ENCODE peak calls at places on chromosomes 16 and 17, in ten cellular contexts. Z is EH; V is left ventricle myocardium inferior; L is ACHN; M is fibroblast of the aortic adventitia; C is HEK293T; D is activated naive CD8-positive, alpha-beta T cell treated with anti-CD3 and anti-CD28 coated beads, Interleukin-2, amount 50 U/mL, for 16 hours; A is activated CD4-positive, alpha-beta T cell treated with anti-CD3 and anti-CD28 coated beads, Interleukin-2, amount 10 ng/mL, durations not matched to agents 7 days and 5 days; N is SW480; E is AG09309. G is an unnamed sample.

GRCh38 chr16:69089091-69089912 is 16.2 kb upstream of the HAS3 start:
- DNase-seq in Z (no peak), E (no peak), N (no peak), C (no peak), M (no peak), A (peak), L (peak), D (no peak), V (no peak), G (no peak)

GRCh38 chr17:59406808-59407381 is 75.4 kb downstream of the YPEL2 start:
- DNase-seq in V (no peak), A (no peak), Z (peak), N (no peak), D (no peak), L (peak), E (no peak), C (peak), M (peak), G (no peak)

GRCh38 chr16:85898521-85899442 is at the start of gene IRF8:
- DNase-seq in E (no peak), L (no peak), V (peak), C (peak), Z (peak), M (no peak), A (peak), N (peak), D (peak), G (peak)

GRCh38 chr17:30393491-30393890 is 14.8 kb downstream of the CPD start:
- DNase-seq in V (no peak), D (no peak), L (no peak), Z (no peak), M (no peak), E (no peak), C (no peak), N (no peak), A (no peak), G (no peak)

GRCh38 chr16:56513972-56514371 is 5.9 kb downstream of the BBS2 start:
- DNase-seq in A (peak), V (no peak), C (peak), D (no peak), L (peak), M (peak), N (peak), Z (peak), E (peak), G (peak)

GRCh38 chr16:57620316-57621231 is 7.9 kb upstream of the ADGRG1 start:
- DNase-seq in M (no peak), A (no peak), Z (no peak), L (no peak), E (no peak), V (no peak), N (no peak), C (no peak), D (no peak), G (no peak)

GRCh38 chr17:67194134-67194533 is 50.9 kb downstream of the HELZ start:
- DNase-seq in M (peak), E (no peak), A (no peak), C (no peak), Z (peak), D (no peak), N (no peak), L (peak), V (no peak), G (no peak)

GRCh38 chr16:984106-984505 is 2.5 kb downstream of the SOX8 start:
- DNase-seq in E (no peak), C (no peak), D (no peak), Z (no peak), L (no peak), V (no peak), N (no peak), A (no peak), M (no peak), G (no peak)

GRCh38 chr16:2233872-2234812 is 2.1 kb upstream of the DNASE1L2 start:
- DNase-seq in C (no peak), L (no peak), V (no peak), D (no peak), E (no peak), A (no peak), M (no peak), N (no peak), Z (no peak), G (no peak)

GRCh38 chr17:80221401-80221800 is 1.2 kb downstream of the SLC26A11 start:
- DNase-seq in A (no peak), D (no peak), Z (no peak), C (no peak), N (no peak), M (no peak), L (no peak), V (no peak), E (no peak), G (no peak)

GRCh38 chr16:27677300-27677699 is 127.4 kb downstream of the KATNIP start:
- DNase-seq in E (no peak), D (no peak), L (peak), C (no peak), Z (peak), V (no peak), A (no peak), N (no peak), M (peak), G (no peak)

GRCh38 chr16:4870138-4870671 is 22.9 kb downstream of the UBN1 start:
- DNase-seq in A (no peak), Z (no peak), C (no peak), L (no peak), D (no peak), V (no peak), E (no peak), N (no peak), M (no peak), G (no peak)

GRCh38 chr17:68182940-68183551 is 64.8 kb upstream of the AMZ2 start:
- DNase-seq in Z (no peak), L (no peak), C (no peak), M (no peak), N (no peak), A (peak), D (no peak), E (no peak), V (no peak), G (no peak)

GRCh38 chr17:79699386-79700036 is 31.2 kb upstream of the ENPP7 start:
- DNase-seq in Z (no peak), E (no peak), M (no peak), V (no peak), N (peak), D (no peak), L (no peak), C (no peak), A (no peak), G (no peak)

GRCh38 chr17:57035971-57036481 is 49.0 kb upstream of the AKAP1 start:
- DNase-seq in A (no peak), Z (no peak), N (no peak), L (no peak), C (no peak), D (no peak), M (no peak), V (no peak), E (no peak), G (no peak)

GRCh38 chr16:89034573-89034961 is 57.6 kb upstream of the CBFA2T3 start:
- DNase-seq in C (no peak), Z (no peak), D (no peak), L (no peak), A (no peak), V (no peak), N (no peak), M (no peak), E (no peak), G (no peak)

GRCh38 chr17:45123930-45124796 is 8.2 kb downstream of the PLCD3 start:
- DNase-seq in C (no peak), N (peak), M (peak), L (peak), Z (peak), E (no peak), A (no peak), D (no peak), V (no peak), G (peak)

GRCh38 chr17:50151041-50151936 is 812 bp upstream of the PPP1R9B start:
- DNase-seq in N (peak), L (peak), C (peak), Z (peak), A (peak), V (peak), D (peak), M (peak), E (peak), G (peak)

GRCh38 chr17:41199421-41200098 is 9.9 kb downstream of the KRTAP9-1 start:
- DNase-seq in N (peak), D (no peak), M (no peak), E (no peak), Z (no peak), C (no peak), L (no peak), A (no peak), V (no peak), G (no peak)

GRCh38 chr17:17313350-17313991 is 10.3 kb downstream of the NT5M start:
- DNase-seq in E (no peak), Z (peak), L (peak), N (peak), A (peak), D (peak), M (no peak), C (no peak), V (peak), G (no peak)

GRCh38 chr17:76032073-76032779 is 5.1 kb upstream of the EVPL start:
- DNase-seq in E (no peak), D (no peak), L (peak), V (no peak), M (no peak), C (no peak), N (peak), Z (no peak), A (no peak), G (no peak)

GRCh38 chr17:41758601-41759000 is 24.2 kb upstream of the HAP1 start:
- DNase-seq in M (no peak), E (no peak), V (no peak), N (no peak), Z (no peak), C (no peak), L (no peak), D (no peak), A (no peak), G (no peak)

GRCh38 chr16:30445149-30445407 is 596 bp downstream of the SEPHS2 start:
- DNase-seq in E (no peak), V (no peak), M (no peak), C (no peak), Z (no peak), D (no peak), L (no peak), N (no peak), A (no peak), G (no peak)

GRCh38 chr17:3879591-3880417 is 13.0 kb downstream of the CAMKK1 start:
- DNase-seq in N (no peak), V (no peak), C (no peak), E (no peak), Z (no peak), L (no peak), M (no peak), A (no peak), D (no peak), G (no peak)

GRCh38 chr17:50462446-50462845 is 6.2 kb downstream of the CHAD start:
- DNase-seq in Z (no peak), D (no peak), M (no peak), A (no peak), C (no peak), L (no peak), E (no peak), V (no peak), N (no peak), G (no peak)

GRCh38 chr16:2706611-2707311 is 13.3 kb downstream of the PRSS27 start:
- DNase-seq in V (no peak), E (no peak), L (no peak), A (no peak), N (no peak), C (no peak), M (no peak), D (no peak), Z (no peak), G (no peak)

GRCh38 chr17:7577327-7578199 is 1.9 kb upstream of the CD68 start:
- DNase-seq in Z (no peak), C (no peak), L (no peak), E (no peak), D (no peak), V (no peak), A (no peak), M (no peak), N (no peak), G (no peak)

GRCh38 chr16:50464325-50465290 is 83.6 kb upstream of the NKD1 start:
- DNase-seq in A (no peak), C (peak), M (no peak), E (no peak), L (no peak), Z (no peak), V (no peak), D (no peak), N (peak), G (no peak)

GRCh38 chr16:50539822-50540710 is 8.1 kb upstream of the NKD1 start:
- DNase-seq in E (no peak), Z (no peak), N (peak), L (no peak), A (no peak), D (no peak), V (no peak), C (no peak), M (no peak), G (no peak)

G was measured in MV-4-11.